ENCODE peak calls at places on chromosomes 4 and X, in four cellular contexts. One of them, this sample, is unnamed.

GRCh38 chr4:89757154-89757723 is 79.7 kb downstream of the SNCA start:
- DNase-seq in AG09309: no peak
- DNase-seq in dorsolateral prefrontal cortex: no peak
- DNase-seq in tibial nerve: no peak
- DNase-seq in this sample: no peak

GRCh38 chr4:184386271-184386781 is 88.0 kb downstream of the IRF2 start:
- DNase-seq in AG09309: no peak
- DNase-seq in dorsolateral prefrontal cortex: no peak
- DNase-seq in tibial nerve: no peak
- DNase-seq in this sample: no peak

GRCh38 chr4:116055857-116056827 is 942.7 kb upstream of the NDST4 start:
- DNase-seq in AG09309: no peak
- DNase-seq in dorsolateral prefrontal cortex: no peak
- DNase-seq in tibial nerve: no peak
- DNase-seq in this sample: no peak

GRCh38 chr4:165384608-165385007 is 5.8 kb downstream of the CPE start:
- DNase-seq in AG09309: no peak
- DNase-seq in dorsolateral prefrontal cortex: no peak
- DNase-seq in tibial nerve: no peak
- DNase-seq in this sample: no peak

GRCh38 chr4:134708026-134708425 is 506.4 kb upstream of the PABPC4L start:
- DNase-seq in AG09309: no peak
- DNase-seq in dorsolateral prefrontal cortex: no peak
- DNase-seq in tibial nerve: no peak
- DNase-seq in this sample: no peak

GRCh38 chr4:54898941-54899340 is 226.5 kb downstream of the KDR start:
- DNase-seq in AG09309: no peak
- DNase-seq in dorsolateral prefrontal cortex: no peak
- DNase-seq in tibial nerve: no peak
- DNase-seq in this sample: no peak

GRCh38 chr4:10180927-10181744 is 64.5 kb upstream of the WDR1 start:
- DNase-seq in AG09309: no peak
- DNase-seq in dorsolateral prefrontal cortex: no peak
- DNase-seq in tibial nerve: no peak
- DNase-seq in this sample: no peak

GRCh38 chrX:20968996-20969395 is 405.2 kb upstream of the CNKSR2 start:
- DNase-seq in AG09309: no peak
- DNase-seq in dorsolateral prefrontal cortex: no peak
- DNase-seq in tibial nerve: no peak
- DNase-seq in this sample: no peak

GRCh38 chr4:23747131-23747752 is 142.6 kb downstream of the PPARGC1A start:
- DNase-seq in AG09309: no peak
- DNase-seq in dorsolateral prefrontal cortex: no peak
- DNase-seq in tibial nerve: no peak
- DNase-seq in this sample: no peak

GRCh38 chr4:83012631-83013419 is 2.2 kb upstream of the LIN54 start:
- DNase-seq in AG09309: peak; percentile 88
- DNase-seq in dorsolateral prefrontal cortex: peak; percentile 100
- DNase-seq in tibial nerve: peak; percentile 94
- DNase-seq in this sample: peak; percentile 98

GRCh38 chr4:183541081-183542045 is 36.5 kb downstream of the ING2 start:
- DNase-seq in AG09309: no peak
- DNase-seq in dorsolateral prefrontal cortex: no peak
- DNase-seq in tibial nerve: no peak
- DNase-seq in this sample: no peak

GRCh38 chr4:100780126-100780525 is 262.3 kb upstream of the EMCN start:
- DNase-seq in AG09309: no peak
- DNase-seq in dorsolateral prefrontal cortex: no peak
- DNase-seq in tibial nerve: no peak
- DNase-seq in this sample: no peak

GRCh38 chr4:34183916-34184315 is 2060.4 kb downstream of the ARAP2 start:
- DNase-seq in AG09309: no peak
- DNase-seq in dorsolateral prefrontal cortex: no peak
- DNase-seq in tibial nerve: no peak
- DNase-seq in this sample: no peak

GRCh38 chr4:37415845-37416369 is 171.4 kb downstream of the NWD2 start:
- DNase-seq in AG09309: no peak
- DNase-seq in dorsolateral prefrontal cortex: no peak
- DNase-seq in tibial nerve: no peak
- DNase-seq in this sample: no peak

GRCh38 chrX:79270401-79270800 is 96.7 kb downstream of the ITM2A start:
- DNase-seq in AG09309: no peak
- DNase-seq in dorsolateral prefrontal cortex: no peak
- DNase-seq in tibial nerve: no peak
- DNase-seq in this sample: no peak

GRCh38 chr4:4323705-4324534 is 33.9 kb downstream of the ZBTB49 start:
- DNase-seq in AG09309: no peak
- DNase-seq in dorsolateral prefrontal cortex: no peak
- DNase-seq in tibial nerve: no peak
- DNase-seq in this sample: no peak

GRCh38 chrX:77455437-77455836 is 8.2 kb downstream of the FGF16 start:
- DNase-seq in AG09309: no peak
- DNase-seq in dorsolateral prefrontal cortex: no peak
- DNase-seq in tibial nerve: no peak
- DNase-seq in this sample: no peak

GRCh38 chrX:136589966-136590365 is 58.0 kb downstream of the VGLL1 start:
- DNase-seq in AG09309: no peak
- DNase-seq in dorsolateral prefrontal cortex: no peak
- DNase-seq in tibial nerve: no peak
- DNase-seq in this sample: no peak

GRCh38 chrX:155745792-155746191 is 133.0 kb upstream of the TMLHE start:
- DNase-seq in AG09309: no peak
- DNase-seq in dorsolateral prefrontal cortex: no peak
- DNase-seq in tibial nerve: no peak
- DNase-seq in this sample: no peak

GRCh38 chr4:125317526-125317880 is 2.7 kb downstream of the FAT4 start:
- DNase-seq in AG09309: no peak
- DNase-seq in dorsolateral prefrontal cortex: peak; percentile 64
- DNase-seq in tibial nerve: peak; percentile 25
- DNase-seq in this sample: peak; percentile 48

GRCh38 chr4:87219648-87220093 is 747 bp downstream of the KLHL8 start:
- DNase-seq in AG09309: no peak
- DNase-seq in dorsolateral prefrontal cortex: peak; percentile 74
- DNase-seq in tibial nerve: no peak
- DNase-seq in this sample: peak; percentile 36
- TF ChIP-seq CTCF in AG09309: no peak
- TF ChIP-seq CTCF in dorsolateral prefrontal cortex: no peak
- TF ChIP-seq CTCF in tibial nerve: peak; percentile 11
- TF ChIP-seq CTCF in this sample: peak; percentile 61

DNA sequence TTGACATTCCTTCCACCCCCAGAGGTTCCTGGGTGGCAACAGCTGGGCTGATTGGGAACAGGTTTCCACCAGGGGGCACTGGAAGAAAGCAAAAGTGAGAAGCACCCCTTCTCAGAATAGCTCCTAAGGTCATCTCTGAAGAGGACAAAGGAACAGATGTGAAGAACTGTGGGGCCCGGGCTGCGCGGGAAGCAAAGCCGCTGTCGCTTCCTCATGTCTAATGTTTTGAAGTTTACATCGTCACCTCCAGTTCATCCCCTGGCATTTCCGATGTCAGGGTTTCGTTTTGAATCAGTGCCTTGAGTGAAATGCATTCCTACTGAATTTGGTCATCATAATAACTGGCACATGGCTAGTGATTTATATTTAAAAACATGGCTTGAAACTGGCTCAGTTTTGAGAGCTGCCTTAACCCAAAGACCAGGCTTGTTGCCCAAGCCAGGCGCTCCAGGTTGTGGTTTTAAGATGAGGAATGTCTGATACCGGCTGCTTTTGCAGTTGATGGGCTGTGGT is 6.1 kb downstream of the TXK start:
- DNase-seq in AG09309: peak; percentile 93
- DNase-seq in dorsolateral prefrontal cortex: no peak
- DNase-seq in tibial nerve: no peak
- DNase-seq in this sample: peak; percentile 51
- TF ChIP-seq CTCF in AG09309: peak; percentile 58
- TF ChIP-seq CTCF in dorsolateral prefrontal cortex: peak; percentile 50
- TF ChIP-seq CTCF in tibial nerve: peak; percentile 42
- TF ChIP-seq CTCF in this sample: peak; percentile 60

DNA sequence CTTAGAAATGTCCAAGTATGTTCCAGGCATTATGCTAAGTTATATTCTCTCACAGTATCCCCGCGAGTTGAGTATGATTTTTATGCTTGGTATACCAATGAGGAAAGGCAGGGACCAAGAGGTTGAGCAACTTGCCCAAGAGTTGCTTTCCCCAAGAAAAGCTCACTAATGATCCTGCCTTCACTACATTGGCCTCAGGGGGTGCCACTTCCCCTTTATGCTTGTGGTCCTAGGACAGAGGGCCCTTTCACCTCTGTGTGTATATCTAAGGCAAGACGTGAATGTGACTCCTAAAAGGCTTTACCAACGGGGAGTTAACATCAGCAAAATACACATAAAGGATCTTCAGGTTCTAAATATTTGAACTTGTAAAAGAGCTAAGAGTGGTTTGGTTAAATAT is 164.4 kb upstream of the CPEB2 start:
- DNase-seq in AG09309: no peak
- DNase-seq in dorsolateral prefrontal cortex: no peak
- DNase-seq in tibial nerve: no peak
- DNase-seq in this sample: no peak
- TF ChIP-seq CTCF in AG09309: no peak
- TF ChIP-seq CTCF in dorsolateral prefrontal cortex: no peak
- TF ChIP-seq CTCF in tibial nerve: no peak
- TF ChIP-seq CTCF in this sample: no peak

DNA sequence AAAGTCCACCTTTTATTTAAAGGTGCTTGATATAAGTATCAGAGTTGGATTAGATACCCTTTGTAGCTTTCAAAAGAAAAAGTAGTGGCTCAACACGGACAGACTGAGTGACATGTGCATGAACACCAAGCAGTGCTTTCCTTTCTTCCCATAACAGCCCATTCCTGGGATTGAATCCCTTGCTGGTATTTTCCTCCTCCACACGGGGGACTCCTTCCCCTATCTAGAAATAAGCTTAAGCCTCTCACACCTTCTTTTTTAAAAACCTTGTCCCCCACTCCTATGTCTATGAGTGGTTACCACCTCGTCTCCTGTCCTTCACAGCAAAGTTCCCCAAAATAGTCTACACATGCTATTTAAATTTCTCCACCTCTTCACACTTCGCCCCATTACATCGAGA is 5.1 kb downstream of the AP1S2 start:
- DNase-seq in AG09309: no peak
- DNase-seq in dorsolateral prefrontal cortex: no peak
- DNase-seq in tibial nerve: no peak
- DNase-seq in this sample: no peak
- TF ChIP-seq CTCF in AG09309: peak; percentile 28
- TF ChIP-seq CTCF in dorsolateral prefrontal cortex: peak; percentile 51
- TF ChIP-seq CTCF in tibial nerve: no peak
- TF ChIP-seq CTCF in this sample: peak; percentile 48

DNA sequence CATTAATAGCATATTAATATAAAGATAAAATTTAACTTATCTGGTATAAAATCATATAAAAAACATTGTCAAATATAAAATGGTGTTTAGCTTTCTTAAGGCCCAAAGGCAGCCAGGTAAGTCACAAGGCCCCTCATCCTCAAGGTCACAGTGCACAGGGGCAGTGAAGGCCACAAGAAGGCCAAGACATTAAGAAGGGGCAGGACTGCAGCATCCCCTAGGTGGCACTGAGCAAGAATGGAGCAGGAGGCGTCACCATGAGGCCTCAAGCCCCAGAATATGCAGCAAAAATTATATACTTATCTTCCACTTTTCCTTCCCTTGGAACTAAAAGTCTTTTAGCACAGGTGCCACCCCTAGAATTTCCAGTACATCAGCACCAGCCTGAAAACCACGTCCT is 49.5 kb upstream of the MAGEA8 start:
- DNase-seq in AG09309: no peak
- DNase-seq in dorsolateral prefrontal cortex: no peak
- DNase-seq in tibial nerve: no peak
- DNase-seq in this sample: no peak
- TF ChIP-seq CTCF in AG09309: no peak
- TF ChIP-seq CTCF in dorsolateral prefrontal cortex: no peak
- TF ChIP-seq CTCF in tibial nerve: no peak
- TF ChIP-seq CTCF in this sample: no peak

DNA sequence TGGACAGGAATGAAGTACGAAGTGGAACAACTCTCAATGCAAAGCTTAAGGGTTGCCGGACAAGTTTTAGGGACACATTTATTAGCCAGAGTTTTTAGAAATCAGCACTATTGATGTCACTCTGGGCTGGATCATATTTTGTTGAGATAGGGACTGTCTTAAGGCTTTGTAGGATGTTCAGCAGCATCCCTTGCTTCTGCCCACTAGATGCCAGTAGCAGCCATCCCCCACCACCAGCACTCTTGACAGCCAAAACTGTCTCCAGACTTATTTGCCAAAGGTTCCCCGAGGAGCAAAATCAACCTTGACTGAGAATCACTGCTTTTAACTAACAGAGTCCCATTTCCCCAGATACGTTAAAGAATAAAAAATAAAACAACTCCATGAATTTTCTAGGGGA is 1497.3 kb downstream of the STIM2 start:
- DNase-seq in AG09309: peak; percentile 11
- DNase-seq in dorsolateral prefrontal cortex: no peak
- DNase-seq in tibial nerve: no peak
- DNase-seq in this sample: no peak
- TF ChIP-seq CTCF in AG09309: peak; percentile 62
- TF ChIP-seq CTCF in dorsolateral prefrontal cortex: peak; percentile 40
- TF ChIP-seq CTCF in tibial nerve: no peak
- TF ChIP-seq CTCF in this sample: peak; percentile 38

DNA sequence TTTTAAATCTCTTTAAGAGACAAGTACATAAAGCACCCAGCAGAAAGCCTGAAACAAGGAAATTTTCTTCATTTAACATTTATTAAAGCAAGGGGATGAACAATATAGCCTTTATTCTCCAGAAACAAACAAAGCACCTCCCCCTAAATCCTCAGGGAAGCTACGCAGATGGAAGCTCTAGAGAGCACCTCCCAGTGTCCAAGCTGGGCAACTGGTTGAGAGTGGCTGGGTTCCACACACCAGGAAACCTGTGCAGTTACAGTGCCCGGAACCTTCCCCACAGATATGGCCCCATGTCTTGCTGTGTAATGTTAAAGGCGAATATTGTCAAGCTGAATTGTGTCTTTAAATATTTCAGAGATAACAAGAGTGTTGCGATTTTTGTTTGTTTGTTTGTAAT is 8.9 kb upstream of the TRIML1 start:
- DNase-seq in AG09309: no peak
- DNase-seq in dorsolateral prefrontal cortex: no peak
- DNase-seq in tibial nerve: no peak
- DNase-seq in this sample: no peak
- TF ChIP-seq CTCF in AG09309: no peak
- TF ChIP-seq CTCF in dorsolateral prefrontal cortex: no peak
- TF ChIP-seq CTCF in tibial nerve: no peak
- TF ChIP-seq CTCF in this sample: no peak

DNA sequence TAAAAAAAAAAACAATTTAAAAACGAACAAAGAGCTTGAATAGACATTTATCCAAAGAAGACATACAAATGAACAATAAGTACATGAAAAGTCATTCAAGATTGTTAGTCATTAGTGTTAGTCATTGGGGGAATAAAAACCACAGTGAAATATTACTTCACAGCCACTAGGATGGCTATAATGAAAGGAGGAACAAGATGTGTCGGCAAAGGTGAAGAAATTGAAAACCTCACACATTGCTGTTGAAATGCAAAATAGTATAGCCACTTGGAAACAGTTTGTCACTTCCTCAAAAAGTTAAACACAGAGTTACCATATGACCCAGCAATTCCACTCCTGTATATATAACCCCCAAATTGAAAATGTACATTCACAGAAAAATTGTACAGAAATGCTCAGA is 45.2 kb upstream of the SLC39A8 start:
- DNase-seq in AG09309: no peak
- DNase-seq in dorsolateral prefrontal cortex: no peak
- DNase-seq in tibial nerve: no peak
- DNase-seq in this sample: no peak
- TF ChIP-seq CTCF in AG09309: no peak
- TF ChIP-seq CTCF in dorsolateral prefrontal cortex: no peak
- TF ChIP-seq CTCF in tibial nerve: no peak
- TF ChIP-seq CTCF in this sample: no peak

This sample was measured in neural crest cell.